ENCODE peak calls at places on chromosome X, in nine cellular contexts. F, N, T, K, I, A, O, G and X are unnamed samples.

GRCh38 chrX:13898603-13899002 is 81.7 kb upstream of the GPM6B start:
- DNase-seq in F (peak), N (no peak), T (peak), K (no peak), I (no peak), A (no peak), O (no peak), G (no peak), X (no peak)

GRCh38 chrX:80876877-80877276 is 67.2 kb upstream of the BRWD3 start:
- DNase-seq in F (no peak), N (no peak), T (peak), K (no peak), I (no peak), A (no peak), O (peak), G (no peak), X (no peak)

GRCh38 chrX:41167888-41168287 is 82.6 kb downstream of the USP9X start:
- DNase-seq in F (no peak), N (no peak), T (no peak), K (no peak), I (no peak), A (no peak), O (no peak), G (no peak), X (no peak)

GRCh38 chrX:9475984-9476383 is 11.1 kb downstream of the TBL1X start:
- DNase-seq in F (no peak), N (no peak), T (no peak), K (no peak), I (no peak), A (no peak), O (no peak), G (no peak), X (no peak)

GRCh38 chrX:116284383-116284782 is 113.8 kb downstream of the AGTR2 start:
- DNase-seq in F (peak), N (no peak), T (peak), K (no peak), I (no peak), A (no peak), O (no peak), G (no peak), X (no peak)

GRCh38 chrX:41602946-41603345 is 85.8 kb upstream of the GPR34 start:
- DNase-seq in F (no peak), N (no peak), T (no peak), K (no peak), I (no peak), A (no peak), O (no peak), G (no peak), X (no peak)

GRCh38 chrX:65196758-65197371 is 220.6 kb upstream of the ZC4H2 start:
- DNase-seq in F (no peak), N (peak), T (no peak), K (peak), I (no peak), A (no peak), O (peak), G (no peak), X (no peak)

GRCh38 chrX:21528076-21528475 is 130.1 kb downstream of the KLHL34 start:
- DNase-seq in F (no peak), N (no peak), T (no peak), K (no peak), I (no peak), A (no peak), O (no peak), G (no peak), X (no peak)

GRCh38 chrX:140815868-140816267 is 106.3 kb downstream of the LINC00632 start:
- DNase-seq in F (peak), N (no peak), T (peak), K (no peak), I (no peak), A (no peak), O (no peak), G (peak), X (no peak)

GRCh38 chrX:39582091-39582490 is 515.7 kb downstream of the BCOR start:
- DNase-seq in F (no peak), N (peak), T (peak), K (peak), I (no peak), A (no peak), O (no peak), G (no peak), X (no peak)

GRCh38 chrX:40245411-40246140 is 147.8 kb upstream of the BCOR start:
- DNase-seq in F (no peak), N (no peak), T (peak), K (no peak), I (no peak), A (no peak), O (no peak), G (no peak), X (peak)

GRCh38 chrX:135383249-135383648 is 38.5 kb upstream of the SMIM10L2A start:
- DNase-seq in F (no peak), N (no peak), T (no peak), K (no peak), I (no peak), A (no peak), O (no peak), G (no peak), X (no peak)

GRCh38 chrX:46959101-46959500 is 46.9 kb downstream of the JADE3 start:
- DNase-seq in F (no peak), N (no peak), T (no peak), K (no peak), I (no peak), A (no peak), O (no peak), G (no peak), X (no peak)